ENCODE peak calls at places on chromosomes 2 and 18, in seven cellular contexts. W is IMR-90, Q is H1, E is neuronal stem cell, N is mesendoderm, D is trophoblast cell, A is mesenchymal stem cell. M is an unnamed sample. For H3K4me1, the result is how much of the 10 kb centered on the place peaks cover.

GRCh38 chr2:16281451-16282330 is 341.3 kb downstream of the MYCN start:
- DNase-seq in A (peak), W (no peak), E (no peak), D (no peak), N (peak), Q (peak), M (peak)

GRCh38 chr2:199463000-199463692 is 5.4 kb upstream of the SATB2 start:
- DNase-seq in W (peak), D (peak), N (peak), A (peak), Q (no peak), E (peak), M (peak)

GRCh38 chr2:201788371-201788770 is 7.6 kb upstream of the ALS2 start:
- DNase-seq in E (no peak), N (no peak), D (no peak), W (no peak), Q (no peak), A (no peak), M (no peak)

GRCh38 chr2:24824071-24824588 is 30.9 kb downstream of the CENPO start:
- DNase-seq in W (no peak), E (no peak), A (no peak), N (no peak), Q (no peak), D (no peak), M (peak)

GRCh38 chr2:17104454-17104853 is 413.8 kb downstream of the RAD51AP2 start:
- DNase-seq in W (peak), A (peak), D (no peak), Q (no peak), E (no peak), N (no peak), M (no peak)

GRCh38 chr2:26001743-26002341 is 19.5 kb upstream of the KIF3C start:
- DNase-seq in N (no peak), E (no peak), Q (no peak), A (no peak), D (no peak), W (peak), M (no peak)

GRCh38 chr2:236166157-236166780 is 1.9 kb downstream of the GBX2 start:
- DNase-seq in N (peak), D (no peak), Q (no peak), A (peak), W (no peak), E (peak), M (peak)

GRCh38 chr2:60629801-60630385 is 76.4 kb upstream of the BCL11A start:
- DNase-seq in A (no peak), W (no peak), N (no peak), D (no peak), Q (no peak), E (no peak), M (no peak)

GRCh38 chr2:9498210-9498609 is 23.9 kb downstream of the IAH1 start:
- DNase-seq in A (no peak), E (no peak), N (no peak), W (no peak), D (no peak), Q (no peak), M (no peak)

GRCh38 chr2:72116081-72116533 is 31.6 kb downstream of the CYP26B1 start:
- DNase-seq in D (peak), A (no peak), E (no peak), Q (no peak), N (peak), W (no peak), M (peak)

GRCh38 chr18:36934884-36935283 is 106.0 kb downstream of the KIAA1328 start:
- DNase-seq in E (no peak), Q (no peak), A (peak), D (no peak), N (no peak), W (peak), M (no peak)

GRCh38 chr2:238518828-238519186 is 92.1 kb downstream of the ASB1 start:
- DNase-seq in D (no peak), A (no peak), W (no peak), Q (no peak), N (no peak), E (no peak), M (no peak)

GRCh38 chr2:41719756-41720155 is 328.1 kb upstream of the PKDCC start:
- DNase-seq in D (no peak), Q (no peak), A (no peak), N (no peak), W (no peak), E (no peak), M (no peak)

GRCh38 chr2:27095745-27096651 is 9.4 kb downstream of the KHK start:
- DNase-seq in E (no peak), N (peak), Q (no peak), A (peak), D (peak), W (peak), M (peak)

GRCh38 chr2:42008241-42008911 is 39.4 kb upstream of the PKDCC start:
- DNase-seq in E (no peak), D (peak), N (no peak), Q (no peak), A (peak), W (peak), M (no peak)

GRCh38 chr2:23506460-23507266 is 121.7 kb downstream of the KLHL29 start:
- DNase-seq in Q (no peak), D (no peak), A (no peak), E (no peak), W (no peak), N (no peak), M (no peak)

GRCh38 chr2:11558206-11558886 is 24.5 kb downstream of the GREB1 start:
- DNase-seq in D (no peak), A (peak), E (no peak), Q (no peak), W (no peak), N (no peak), M (no peak)

GRCh38 chr2:147945660-147946059 is 74.9 kb downstream of the ORC4 start:
- DNase-seq in Q (no peak), A (no peak), D (no peak), N (peak), E (peak), W (peak), M (no peak)

GRCh38 chr2:130336877-130337734 is 5.6 kb upstream of the IMP4 start:
- DNase-seq in N (peak), E (peak), A (peak), Q (peak), D (peak), W (peak), M (peak)

GRCh38 chr2:63698825-63699548 is 110.2 kb downstream of the MDH1 start:
- DNase-seq in N (peak), A (peak), E (peak), W (peak), D (peak), Q (peak), M (peak)

GRCh38 chr2:157699009-157699408 is 70.3 kb upstream of the ACVR1C start:
- DNase-seq in W (no peak), D (no peak), N (no peak), E (no peak), A (no peak), Q (no peak), M (no peak)

GRCh38 chr2:99425022-99425421 is 64.8 kb downstream of the REV1 start:
- DNase-seq in A (peak), D (no peak), Q (no peak), E (no peak), N (no peak), W (peak), M (no peak)

GRCh38 chr18:9135912-9136314 is 668 bp upstream of the ANKRD12 start:
- DNase-seq in E (no peak), W (peak), N (peak), Q (peak), D (no peak), A (peak), M (peak)
- H3K4me1 ChIP-seq in E (under half), W (under half), N (under half), Q (under half), D (under half), A (under half), M (under half)

GRCh38 chr18:32771169-32771751 is 1.6 kb downstream of the KLHL14 start:
- DNase-seq in Q (no peak), E (no peak), A (peak), W (no peak), N (peak), D (no peak), M (peak)
- H3K9ac ChIP-seq in Q (no peak), E (peak), A (no peak), W (no peak), N (peak), D (no peak), M (no peak)

DNA sequence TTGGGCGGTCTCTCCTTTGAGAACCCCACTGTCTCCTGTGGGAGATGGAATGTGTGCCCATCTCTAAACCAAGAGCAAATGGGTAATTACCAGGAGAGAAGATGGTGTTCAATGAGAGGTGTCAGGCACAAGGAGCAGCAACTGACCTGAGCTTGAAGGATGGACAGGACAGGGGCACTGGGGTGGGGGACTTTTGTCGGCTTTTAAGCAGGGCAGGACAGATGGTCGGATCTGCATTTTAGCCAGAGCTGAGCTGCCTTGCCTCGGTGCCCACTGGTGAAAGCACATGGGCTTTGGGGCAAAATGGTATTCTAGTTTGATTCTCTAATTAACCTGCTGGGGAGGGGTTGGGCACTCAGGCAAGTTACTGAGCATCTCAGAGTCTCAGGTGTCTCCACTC is 98.0 kb downstream of the INHBB start:
- DNase-seq in Q (no peak), N (no peak), D (no peak), W (no peak), E (no peak), A (no peak), M (no peak)
- H4K8ac ChIP-seq in Q (no peak), N (no peak), D (no peak), W (no peak), E (no peak), A (no peak), M (no peak)

DNA sequence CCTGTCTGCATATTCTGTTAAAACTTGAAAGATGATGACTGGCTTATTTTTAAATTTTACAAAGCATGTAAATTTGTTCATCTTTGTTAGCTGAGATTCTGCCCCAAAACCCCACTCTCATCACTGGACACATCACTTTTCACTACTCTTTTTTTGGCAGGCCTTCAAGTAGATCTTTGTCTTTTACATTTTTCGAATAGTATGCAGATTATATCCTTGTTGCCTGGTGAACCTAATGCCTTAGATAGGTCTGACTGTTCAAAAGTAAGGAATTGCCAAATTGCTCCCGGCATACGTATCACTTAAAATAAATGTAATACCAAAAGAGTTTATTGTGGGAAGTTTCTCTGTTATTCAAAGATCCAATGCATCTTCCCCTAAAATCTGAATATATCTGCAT is 303.3 kb downstream of the XIRP2 start:
- DNase-seq in E (no peak), W (peak), Q (no peak), D (no peak), N (no peak), A (no peak), M (no peak)
- H3K4me1 ChIP-seq in E (under half), W (under half), Q (under half), D (under half), N (under half), A (under half), M (under half)

GRCh38 chr2:219628235-219628985 is 980 bp downstream of the SLC4A3 start:
- DNase-seq in D (no peak), Q (no peak), E (no peak), N (no peak), W (no peak), A (no peak), M (no peak)

GRCh38 chr2:219630770-219631405 is 3.5 kb downstream of the SLC4A3 start:
- DNase-seq in A (no peak), E (no peak), N (peak), Q (no peak), W (no peak), D (no peak), M (no peak)

GRCh38 chr2:219627105-219628100 is at the start of gene SLC4A3:
- DNase-seq in E (peak), D (peak), A (peak), N (peak), W (peak), Q (no peak), M (no peak)

GRCh38 chr2:219629976-219630695 is 2.7 kb downstream of the SLC4A3 start:
- DNase-seq in E (no peak), W (no peak), D (no peak), A (no peak), N (no peak), Q (no peak), M (no peak)

DNA sequence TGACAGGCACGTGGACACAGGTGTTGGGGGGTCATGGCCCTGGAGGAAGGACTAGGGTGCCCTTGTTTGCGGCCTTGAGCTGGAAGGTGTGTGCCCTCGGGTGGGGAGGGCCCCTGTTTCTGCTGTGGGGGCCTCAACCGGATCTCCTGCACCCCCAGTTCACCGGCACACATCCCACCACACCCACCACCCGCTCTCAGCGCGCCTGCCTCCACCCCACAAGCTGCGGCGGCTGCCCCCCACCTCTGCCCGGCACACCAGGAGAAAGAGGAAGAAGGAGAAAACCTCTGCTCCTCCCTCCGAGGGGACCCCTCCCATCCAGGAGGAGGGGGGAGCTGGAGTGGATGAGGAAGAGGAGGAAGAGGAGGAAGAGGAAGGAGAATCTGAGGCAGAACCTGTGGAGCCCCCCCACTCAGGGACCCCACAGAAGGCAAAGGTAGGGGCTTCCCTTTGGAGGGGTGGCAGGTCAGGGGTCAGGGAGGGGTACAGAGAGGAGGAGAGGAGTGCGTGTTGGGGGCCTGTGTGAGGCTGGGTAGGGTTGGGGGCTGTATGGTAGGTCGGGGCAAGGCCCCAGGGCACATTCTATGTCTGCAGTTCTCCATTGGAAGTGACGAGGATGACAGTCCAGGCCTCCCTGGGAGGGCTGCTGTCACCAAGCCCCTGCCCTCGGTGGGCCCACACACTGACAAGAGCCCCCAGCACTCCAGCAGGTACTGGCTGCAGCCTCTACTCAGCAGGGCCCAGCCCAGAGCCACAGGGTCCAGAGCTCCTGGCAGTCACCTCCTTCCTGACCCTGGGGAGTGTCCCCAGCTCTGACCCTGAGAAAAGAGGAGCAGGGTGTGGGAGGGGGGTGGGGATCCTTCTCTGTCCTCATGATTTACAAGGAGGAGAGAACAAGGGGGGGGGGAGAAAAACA is 1.8 kb downstream of the SLC4A3 start:
- DNase-seq in E (no peak), Q (no peak), D (no peak), A (no peak), W (no peak), N (no peak), M (no peak)
- H3K9ac ChIP-seq in E (peak), Q (no peak), D (no peak), A (no peak), W (no peak), N (no peak), M (no peak)

M was measured in H9.